ENCODE peak calls at places on chromosomes 2 and 18, in five cellular contexts. R is astrocyte of the cerebellum, A is BJ, O is bronchial epithelial cell, J is A549. U is an unnamed sample.

GRCh38 chr2:108971661-108972566 is 17.1 kb downstream of the EDAR start:
- DNase-seq in R (no peak), A (peak), O (peak), J (peak), U (no peak)

GRCh38 chr2:202007015-202008011 is 26.3 kb upstream of the FZD7 start:
- DNase-seq in R (no peak), A (no peak), O (no peak), J (no peak), U (no peak)

GRCh38 chr18:67359868-67360838 is 156.4 kb downstream of the DSEL start:
- DNase-seq in R (peak), A (peak), O (peak), J (peak), U (peak)

GRCh38 chr2:40436093-40436475 is 15.8 kb downstream of the SLC8A1 start:
- DNase-seq in R (no peak), A (no peak), O (no peak), J (no peak), U (no peak)

GRCh38 chr2:226733189-226733858 is 66.3 kb downstream of the IRS1 start:
- DNase-seq in R (no peak), A (no peak), O (no peak), J (peak), U (peak)

GRCh38 chr2:50449306-50449705 is 582.6 kb downstream of the NRXN1 start:
- DNase-seq in R (no peak), A (no peak), O (peak), J (no peak), U (no peak)

GRCh38 chr2:205012961-205013360 is 467.7 kb downstream of the PARD3B start:
- DNase-seq in R (no peak), A (no peak), O (no peak), J (no peak), U (no peak)

GRCh38 chr18:48743046-48743445 is 204.2 kb downstream of the CTIF start:
- DNase-seq in R (no peak), A (peak), O (no peak), J (no peak), U (no peak)

GRCh38 chr2:30628341-30628740 is 178.9 kb downstream of the CAPN13 start:
- DNase-seq in R (no peak), A (no peak), O (peak), J (no peak), U (peak)

GRCh38 chr18:49335677-49336076 is 124.8 kb downstream of the DYM start:
- DNase-seq in R (no peak), A (no peak), O (no peak), J (peak), U (no peak)

GRCh38 chr2:83665894-83666293 is 793.2 kb downstream of the SUCLG1 start:
- DNase-seq in R (no peak), A (no peak), O (peak), J (peak), U (no peak)

GRCh38 chr18:46073474-46074331 is 1.6 kb upstream of the PSTPIP2 start:
- DNase-seq in R (peak), A (no peak), O (peak), J (peak), U (peak)

GRCh38 chr2:1586946-1587840 is 157.1 kb downstream of the PXDN start:
- DNase-seq in R (no peak), A (no peak), O (no peak), J (peak), U (no peak)

DNA sequence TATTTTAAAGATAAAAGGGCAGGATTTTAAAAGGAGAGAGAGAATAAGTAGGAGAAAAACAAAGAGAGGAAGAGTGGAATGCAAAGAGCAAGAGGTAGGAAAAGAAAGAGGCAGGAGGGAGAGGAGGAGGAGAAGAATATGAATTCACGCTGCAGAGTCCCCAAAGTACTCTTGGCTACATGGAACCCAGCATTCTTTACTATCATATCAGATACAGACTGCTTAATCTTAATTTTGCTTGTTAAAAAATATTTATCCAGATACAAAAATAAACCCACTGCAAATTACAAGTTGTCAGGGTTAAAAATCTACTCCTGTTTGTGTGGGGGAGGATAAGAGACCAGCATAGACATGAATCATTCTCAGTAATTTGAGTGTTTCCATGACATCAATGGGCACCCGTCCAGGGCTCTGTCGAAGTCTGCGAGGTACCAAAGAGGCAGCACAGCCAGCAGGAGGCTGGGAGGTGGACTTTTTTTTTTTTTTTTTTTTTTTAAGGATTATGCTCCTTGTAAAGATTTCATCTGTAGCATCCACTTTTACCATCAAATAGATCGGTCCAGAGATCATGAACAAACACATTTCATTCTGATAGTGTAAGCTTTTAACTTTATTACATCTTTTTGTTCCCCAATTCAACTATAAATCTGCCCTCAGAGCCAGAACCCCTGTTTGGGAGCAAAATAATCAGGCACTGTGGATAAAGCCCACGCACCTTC is 182.2 kb downstream of the TCF4 start:
- DNase-seq in R (peak), A (peak), O (peak), J (peak), U (peak)
- TF ChIP-seq CTCF in R (peak), A (peak), O (no peak), J (no peak), U (peak)

DNA sequence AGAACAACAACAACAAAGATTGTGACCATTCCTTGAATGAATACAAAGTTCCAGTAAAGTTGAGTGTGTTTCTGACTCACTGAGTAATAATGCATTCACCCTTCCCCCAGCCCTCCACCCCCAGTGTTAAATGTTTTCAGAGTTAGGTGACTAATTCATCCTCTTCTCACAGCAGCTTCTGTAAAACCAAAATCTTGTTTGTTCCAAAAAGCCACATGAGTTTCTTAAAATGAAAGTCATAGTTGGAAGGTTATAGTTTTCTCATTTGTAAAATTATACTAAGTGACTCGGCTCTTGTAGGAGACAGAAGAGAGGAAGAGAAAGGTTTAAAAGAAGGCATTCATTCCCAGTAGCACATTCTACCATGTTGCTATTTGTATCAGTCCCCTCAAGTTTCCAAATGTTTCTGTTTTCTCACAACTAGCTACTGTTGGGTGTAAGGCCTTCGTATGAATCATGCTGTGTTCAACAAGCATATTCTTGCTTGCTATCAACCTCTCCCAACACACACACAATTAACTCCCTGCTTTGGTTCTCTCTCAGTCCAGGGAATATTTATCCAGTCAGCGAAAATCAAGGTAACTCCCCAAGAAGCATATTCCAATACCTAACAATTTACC is 75.3 kb downstream of the MBD2 start:
- DNase-seq in R (peak), A (peak), O (peak), J (peak), U (peak)
- H3K4me3 ChIP-seq in R (no peak), A (no peak), O (no peak), J (peak), U (peak)

DNA sequence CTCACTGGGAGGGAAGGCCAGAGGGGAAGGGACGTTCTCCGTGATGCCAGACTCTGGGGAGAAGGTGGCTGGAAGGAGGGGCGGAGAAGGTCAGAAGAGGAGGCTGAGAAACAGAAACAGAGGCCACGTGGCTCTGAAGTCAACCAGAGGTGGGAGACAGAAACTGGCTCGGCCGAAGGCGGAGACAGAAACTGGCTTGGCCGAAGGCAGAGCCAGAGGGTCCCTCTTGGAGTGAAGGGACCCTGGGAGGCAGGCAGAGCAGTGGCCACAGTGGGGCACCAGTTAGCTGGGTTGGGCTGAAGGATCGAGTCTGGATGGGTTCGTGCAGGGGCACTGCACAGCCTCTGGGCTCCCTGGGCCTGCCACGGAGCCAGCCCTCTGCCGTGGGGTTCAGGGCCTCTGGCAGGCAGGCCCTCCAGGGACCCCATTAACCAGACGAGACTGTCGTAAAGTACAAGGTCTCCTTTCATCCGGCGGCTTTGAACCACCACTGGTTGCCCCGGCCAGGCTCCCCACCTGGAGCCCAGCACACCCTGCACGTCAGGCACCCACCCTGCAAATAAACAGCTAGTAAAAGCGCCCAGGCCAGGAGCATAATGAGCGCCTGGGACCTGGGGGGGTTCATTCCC is 218.8 kb downstream of the DYSF start:
- DNase-seq in R (no peak), A (no peak), O (no peak), J (no peak), U (no peak)
- TF ChIP-seq CTCF in R (no peak), A (no peak), O (no peak), J (no peak), U (peak)

GRCh38 chr2:15943378-15943851 is 3.1 kb downstream of the MYCN start:
- DNase-seq in R (no peak), A (no peak), O (no peak), J (no peak), U (no peak)

GRCh38 chr2:15941483-15941853 is 1.1 kb downstream of the MYCN start:
- DNase-seq in R (no peak), A (no peak), O (no peak), J (no peak), U (no peak)

GRCh38 chr2:15940661-15941482 is 522 bp downstream of the MYCN start:
- DNase-seq in R (no peak), A (no peak), O (no peak), J (peak), U (no peak)

GRCh38 chr2:15942711-15943345 is 2.5 kb downstream of the MYCN start:
- DNase-seq in R (no peak), A (no peak), O (no peak), J (no peak), U (no peak)

GRCh38 chr2:15941970-15942710 is 1.8 kb downstream of the MYCN start:
- DNase-seq in R (no peak), A (no peak), O (no peak), J (no peak), U (no peak)
- H3K4me3 ChIP-seq in R (peak), A (no peak), O (no peak), J (peak), U (peak)

GRCh38 chr2:55050133-55050994 is at the start of gene RTN4:
- DNase-seq in R (peak), A (peak), O (peak), J (peak), U (peak)
- TF ChIP-seq CTCF in R (peak), A (peak), O (peak), J (no peak), U (peak)

DNA sequence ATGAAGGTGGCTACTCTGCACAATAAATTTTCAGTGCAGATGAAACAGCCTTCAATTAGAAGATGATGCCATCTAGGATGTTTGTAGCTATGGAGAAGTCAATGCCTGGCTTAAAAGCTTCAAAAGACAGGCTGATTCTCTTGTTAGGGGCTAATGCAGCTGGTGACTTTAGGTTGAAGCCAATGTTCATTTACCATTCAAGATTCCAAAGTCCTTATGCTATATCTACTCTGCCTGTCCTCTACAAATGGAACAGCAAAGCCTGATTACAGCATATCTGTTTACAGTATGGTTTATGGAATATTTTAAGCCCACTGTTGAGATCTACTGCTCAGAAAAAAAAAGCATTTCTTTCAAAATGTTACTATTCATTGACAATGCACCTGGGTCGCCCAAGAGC is 15.8 kb downstream of the TGFA start:
- DNase-seq in R (no peak), A (no peak), O (no peak), J (no peak), U (no peak)
- H3K4me3 ChIP-seq in R (no peak), A (no peak), O (no peak), J (no peak), U (no peak)

GRCh38 chr2:33666879-33667278 is 67.8 kb upstream of the FAM98A start:
- DNase-seq in R (no peak), A (no peak), O (no peak), J (no peak), U (no peak)
- TF ChIP-seq CTCF in R (no peak), A (no peak), O (no peak), J (no peak), U (peak)

GRCh38 chr2:127082974-127083373 is 24.0 kb downstream of the BIN1 start:
- DNase-seq in R (no peak), A (no peak), O (no peak), J (no peak), U (no peak)

GRCh38 chr2:127080941-127081769 is 25.8 kb downstream of the BIN1 start:
- DNase-seq in R (no peak), A (no peak), O (no peak), J (no peak), U (no peak)

GRCh38 chr2:127080226-127080940 is 26.6 kb downstream of the BIN1 start:
- DNase-seq in R (no peak), A (no peak), O (no peak), J (no peak), U (no peak)

GRCh38 chr2:127083819-127084503 is 23.0 kb downstream of the BIN1 start:
- DNase-seq in R (peak), A (peak), O (peak), J (no peak), U (peak)

DNA sequence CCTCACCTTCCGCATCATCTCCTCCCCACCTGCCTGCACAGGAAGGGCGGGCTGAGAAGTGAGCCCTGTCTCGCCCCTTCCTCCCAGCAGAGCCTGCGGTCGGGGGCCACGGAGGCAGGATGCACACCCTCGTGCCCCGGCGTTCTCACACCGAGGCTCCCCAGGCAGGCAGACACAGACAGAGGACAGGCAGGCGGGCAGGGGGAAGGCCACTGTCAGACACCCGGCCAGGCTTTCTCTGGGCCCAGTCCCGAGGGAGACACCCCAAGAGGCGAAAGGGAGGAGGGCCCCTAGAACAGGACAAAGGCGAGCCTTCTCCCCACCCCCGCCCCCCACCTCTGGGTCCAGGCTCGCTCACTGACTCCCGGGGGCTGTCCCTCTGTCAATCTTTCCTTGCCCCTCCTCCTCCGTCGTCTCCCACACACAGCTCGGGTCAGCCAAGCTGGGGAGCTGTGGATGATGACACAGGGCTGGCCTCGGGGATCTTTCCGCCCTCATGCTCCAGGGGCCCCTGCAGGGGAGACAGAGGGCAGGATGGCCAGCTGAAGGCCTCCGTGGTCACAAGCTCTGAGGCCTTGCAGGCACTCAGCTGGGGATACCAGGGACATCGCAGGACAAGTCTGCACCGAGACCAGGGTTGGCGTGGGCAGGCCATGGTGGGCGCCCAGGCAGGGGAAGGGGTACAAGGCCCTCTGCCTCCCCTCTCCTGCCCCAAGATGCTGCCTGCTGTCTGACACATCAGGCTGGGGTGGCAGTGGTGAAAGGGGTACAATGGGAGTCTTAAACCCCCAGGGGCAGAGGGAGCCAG is 24.9 kb downstream of the BIN1 start:
- DNase-seq in R (no peak), A (no peak), O (no peak), J (no peak), U (no peak)
- H3K4me3 ChIP-seq in R (no peak), A (no peak), O (no peak), J (no peak), U (peak)

GRCh38 chr2:150441226-150441625 is 46.2 kb downstream of the RND3 start:
- DNase-seq in R (no peak), A (no peak), O (no peak), J (no peak), U (no peak)
- TF ChIP-seq CTCF in R (no peak), A (no peak), O (no peak), J (no peak), U (no peak)